ENCODE peak calls at places on chromosomes 13 and 19, in five cellular contexts. One of them, this sample, is unnamed.

GRCh38 chr13:95540848-95541247 is 11.7 kb upstream of the CLDN10 start:
- DNase-seq in H9: no peak
- DNase-seq in HFFc6: no peak
- DNase-seq in nucleus accumbens: peak
- DNase-seq in ecto neural progenitor cell: no peak
- DNase-seq in this sample: peak

GRCh38 chr13:112725346-112726017 is 35.6 kb downstream of the ATP11A start:
- DNase-seq in H9: peak
- DNase-seq in HFFc6: peak
- DNase-seq in nucleus accumbens: peak
- DNase-seq in ecto neural progenitor cell: no peak
- DNase-seq in this sample: no peak

GRCh38 chr19:53908106-53908932 is 759 bp upstream of the CACNG7 start:
- DNase-seq in H9: peak
- DNase-seq in HFFc6: peak
- DNase-seq in nucleus accumbens: peak
- DNase-seq in ecto neural progenitor cell: peak
- DNase-seq in this sample: peak

GRCh38 chr13:72198967-72199601 is 332.1 kb upstream of the DACH1 start:
- DNase-seq in H9: no peak
- DNase-seq in HFFc6: no peak
- DNase-seq in nucleus accumbens: no peak
- DNase-seq in ecto neural progenitor cell: no peak
- DNase-seq in this sample: no peak

GRCh38 chr13:114338959-114339358 is 24.7 kb downstream of the CHAMP1 start:
- DNase-seq in H9: peak
- DNase-seq in HFFc6: no peak
- DNase-seq in nucleus accumbens: no peak
- DNase-seq in ecto neural progenitor cell: no peak
- DNase-seq in this sample: no peak

GRCh38 chr13:98517576-98518310 is 59.2 kb downstream of the STK24 start:
- DNase-seq in H9: no peak
- DNase-seq in HFFc6: no peak
- DNase-seq in nucleus accumbens: no peak
- DNase-seq in ecto neural progenitor cell: no peak
- DNase-seq in this sample: no peak

GRCh38 chr19:2058570-2059421 is 7.8 kb upstream of the MKNK2 start:
- DNase-seq in H9: no peak
- DNase-seq in HFFc6: no peak
- DNase-seq in nucleus accumbens: no peak
- DNase-seq in ecto neural progenitor cell: no peak
- DNase-seq in this sample: no peak

GRCh38 chr19:53157601-53158000 is 1.3 kb downstream of the ZNF347 start:
- DNase-seq in H9: peak
- DNase-seq in HFFc6: no peak
- DNase-seq in nucleus accumbens: no peak
- DNase-seq in ecto neural progenitor cell: peak
- DNase-seq in this sample: no peak

GRCh38 chr19:18339703-18340102 is 695 bp upstream of the PGPEP1 start:
- DNase-seq in H9: peak
- DNase-seq in HFFc6: peak
- DNase-seq in nucleus accumbens: no peak
- DNase-seq in ecto neural progenitor cell: no peak
- DNase-seq in this sample: no peak

GRCh38 chr19:6801397-6802086 is 29.0 kb downstream of the VAV1 start:
- DNase-seq in H9: peak
- DNase-seq in HFFc6: no peak
- DNase-seq in nucleus accumbens: no peak
- DNase-seq in ecto neural progenitor cell: no peak
- DNase-seq in this sample: peak

GRCh38 chr13:26560456-26560855 is 3.0 kb downstream of the WASF3 start:
- DNase-seq in H9: no peak
- DNase-seq in HFFc6: no peak
- DNase-seq in nucleus accumbens: no peak
- DNase-seq in ecto neural progenitor cell: no peak
- DNase-seq in this sample: no peak

GRCh38 chr13:34156841-34157365 is 339.0 kb downstream of the RFC3 start:
- DNase-seq in H9: peak
- DNase-seq in HFFc6: peak
- DNase-seq in nucleus accumbens: peak
- DNase-seq in ecto neural progenitor cell: no peak
- DNase-seq in this sample: no peak

GRCh38 chr13:93767231-93767916 is 540.8 kb downstream of the GPC6 start:
- DNase-seq in H9: no peak
- DNase-seq in HFFc6: no peak
- DNase-seq in nucleus accumbens: no peak
- DNase-seq in ecto neural progenitor cell: no peak
- DNase-seq in this sample: no peak

This sample was measured in substantia nigra.